ENCODE peak calls at places on chromosome 6, in ten cellular contexts. D, J, I, X, O, Q, G, L, Y and N are unnamed samples.

GRCh38 chr6:33183071-33183683 is 9.1 kb downstream of the COL11A2 start:
- DNase-seq in X (no peak), J (no peak), O (no peak), I (no peak), D (no peak), G (no peak), L (no peak), Y (no peak), Q (no peak), N (no peak)

GRCh38 chr6:112503210-112503609 is 156.1 kb downstream of the RFPL4B start:
- DNase-seq in Q (peak), D (no peak), X (no peak), Y (no peak), I (no peak), J (no peak), L (no peak), G (no peak), O (no peak), N (peak)

GRCh38 chr6:43226192-43226851 is 3.0 kb downstream of the DNPH1 start:
- DNase-seq in L (no peak), J (no peak), D (no peak), Q (no peak), G (no peak), X (no peak), O (no peak), I (no peak), Y (no peak), N (no peak)

GRCh38 chr6:105941616-105942412 is 144.3 kb upstream of the PRDM1 start:
- DNase-seq in Y (no peak), L (peak), D (no peak), I (no peak), G (no peak), X (no peak), Q (no peak), J (no peak), O (no peak), N (no peak)

GRCh38 chr6:38015341-38015740 is 195.8 kb downstream of the ZFAND3 start:
- DNase-seq in L (no peak), I (no peak), J (no peak), D (no peak), G (no peak), O (no peak), Y (no peak), X (no peak), Q (no peak), N (no peak)

GRCh38 chr6:164085552-164086325 is 671.2 kb downstream of the QKI start:
- DNase-seq in I (no peak), L (no peak), G (no peak), Q (peak), O (no peak), J (no peak), D (no peak), Y (no peak), X (peak), N (peak)

GRCh38 chr6:128570439-128571063 is 50.2 kb upstream of the PTPRK start:
- DNase-seq in Q (no peak), J (no peak), L (peak), Y (peak), X (no peak), O (no peak), G (no peak), D (no peak), I (no peak), N (no peak)

GRCh38 chr6:71119560-71119959 is 162.7 kb upstream of the B3GAT2 start:
- DNase-seq in Y (no peak), J (no peak), X (no peak), I (no peak), D (no peak), G (no peak), L (no peak), Q (no peak), O (no peak), N (no peak)

GRCh38 chr6:143336446-143337152 is 113.9 kb downstream of the ADAT2 start:
- DNase-seq in G (no peak), D (no peak), X (no peak), L (peak), Y (no peak), Q (no peak), J (no peak), O (peak), I (no peak), N (peak)